ENCODE peak calls at places on chromosomes 6 and 20, in seven cellular contexts. One of them, this sample, is unnamed.

GRCh38 chr6:132320007-132320406 is 81.3 kb downstream of the MOXD1 start:
- DNase-seq in GM13976: no peak
- DNase-seq in foreskin fibroblast: peak; percentile 68
- DNase-seq in GM12865: peak; percentile 5
- DNase-seq in astrocyte of the cerebellum: no peak
- DNase-seq in CD4-positive, alpha-beta T cell: no peak
- DNase-seq in heart right ventricle: no peak
- DNase-seq in this sample: peak; percentile 42

GRCh38 chr20:15065794-15066193 is 728.4 kb upstream of the FLRT3 start:
- DNase-seq in GM13976: no peak
- DNase-seq in foreskin fibroblast: peak; percentile 63
- DNase-seq in GM12865: no peak
- DNase-seq in astrocyte of the cerebellum: no peak
- DNase-seq in CD4-positive, alpha-beta T cell: no peak
- DNase-seq in heart right ventricle: no peak
- DNase-seq in this sample: no peak

GRCh38 chr20:59835448-59836395 is 97.7 kb downstream of the SYCP2 start:
- DNase-seq in GM13976: peak; percentile 6
- DNase-seq in foreskin fibroblast: peak; percentile 56
- DNase-seq in GM12865: peak; percentile 26
- DNase-seq in astrocyte of the cerebellum: peak; percentile 4
- DNase-seq in CD4-positive, alpha-beta T cell: no peak
- DNase-seq in heart right ventricle: peak; percentile 36
- DNase-seq in this sample: no peak

GRCh38 chr6:166957087-166957804 is 896 bp upstream of the RNASET2 start:
- DNase-seq in GM13976: peak; percentile 69
- DNase-seq in foreskin fibroblast: peak; percentile 74
- DNase-seq in GM12865: peak; percentile 72
- DNase-seq in astrocyte of the cerebellum: no peak
- DNase-seq in CD4-positive, alpha-beta T cell: peak; percentile 52
- DNase-seq in heart right ventricle: peak; percentile 32
- DNase-seq in this sample: no peak

GRCh38 chr20:35398660-35399144 is 13.1 kb downstream of the UQCC1 start:
- DNase-seq in GM13976: no peak
- DNase-seq in foreskin fibroblast: peak; percentile 53
- DNase-seq in GM12865: no peak
- DNase-seq in astrocyte of the cerebellum: peak; percentile 53
- DNase-seq in CD4-positive, alpha-beta T cell: no peak
- DNase-seq in heart right ventricle: no peak
- DNase-seq in this sample: no peak

GRCh38 chr6:27471365-27472115 is 1.4 kb downstream of the ZNF184 start:
- DNase-seq in GM13976: no peak
- DNase-seq in foreskin fibroblast: no peak
- DNase-seq in GM12865: no peak
- DNase-seq in astrocyte of the cerebellum: no peak
- DNase-seq in CD4-positive, alpha-beta T cell: no peak
- DNase-seq in heart right ventricle: no peak
- DNase-seq in this sample: no peak

GRCh38 chr6:132812255-132812732 is 2.1 kb upstream of the RPS12 start:
- DNase-seq in GM13976: no peak
- DNase-seq in foreskin fibroblast: peak; percentile 67
- DNase-seq in GM12865: peak; percentile 27
- DNase-seq in astrocyte of the cerebellum: no peak
- DNase-seq in CD4-positive, alpha-beta T cell: no peak
- DNase-seq in heart right ventricle: no peak
- DNase-seq in this sample: peak; percentile 56

GRCh38 chr6:158051968-158052367 is 70.3 kb downstream of the SYNJ2 start:
- DNase-seq in GM13976: no peak
- DNase-seq in foreskin fibroblast: no peak
- DNase-seq in GM12865: no peak
- DNase-seq in astrocyte of the cerebellum: no peak
- DNase-seq in CD4-positive, alpha-beta T cell: no peak
- DNase-seq in heart right ventricle: no peak
- DNase-seq in this sample: no peak

GRCh38 chr6:24646771-24647170 is 780 bp upstream of the KIAA0319 start:
- DNase-seq in GM13976: no peak
- DNase-seq in foreskin fibroblast: peak; percentile 16
- DNase-seq in GM12865: no peak
- DNase-seq in astrocyte of the cerebellum: no peak
- DNase-seq in CD4-positive, alpha-beta T cell: no peak
- DNase-seq in heart right ventricle: no peak
- DNase-seq in this sample: peak; percentile 2

GRCh38 chr20:58777657-58778056 is 73.0 kb downstream of the GNAS-AS1 start:
- DNase-seq in GM13976: no peak
- DNase-seq in foreskin fibroblast: no peak
- DNase-seq in GM12865: no peak
- DNase-seq in astrocyte of the cerebellum: no peak
- DNase-seq in CD4-positive, alpha-beta T cell: no peak
- DNase-seq in heart right ventricle: no peak
- DNase-seq in this sample: no peak

GRCh38 chr6:41527721-41528408 is 18.3 kb upstream of the FOXP4 start:
- DNase-seq in GM13976: no peak
- DNase-seq in foreskin fibroblast: peak; percentile 55
- DNase-seq in GM12865: peak; percentile 36
- DNase-seq in astrocyte of the cerebellum: no peak
- DNase-seq in CD4-positive, alpha-beta T cell: no peak
- DNase-seq in heart right ventricle: no peak
- DNase-seq in this sample: no peak

GRCh38 chr6:106858653-106859092 is 115.9 kb downstream of the CD24 start:
- DNase-seq in GM13976: no peak
- DNase-seq in foreskin fibroblast: peak; percentile 62
- DNase-seq in GM12865: no peak
- DNase-seq in astrocyte of the cerebellum: no peak
- DNase-seq in CD4-positive, alpha-beta T cell: no peak
- DNase-seq in heart right ventricle: no peak
- DNase-seq in this sample: peak; percentile 28

GRCh38 chr20:8424010-8424409 is 291.9 kb downstream of the PLCB1 start:
- DNase-seq in GM13976: no peak
- DNase-seq in foreskin fibroblast: peak; percentile 55
- DNase-seq in GM12865: no peak
- DNase-seq in astrocyte of the cerebellum: no peak
- DNase-seq in CD4-positive, alpha-beta T cell: no peak
- DNase-seq in heart right ventricle: no peak
- DNase-seq in this sample: peak; percentile 48

GRCh38 chr20:53019464-53019863 is 47.3 kb downstream of the TSHZ2 start:
- DNase-seq in GM13976: no peak
- DNase-seq in foreskin fibroblast: no peak
- DNase-seq in GM12865: no peak
- DNase-seq in astrocyte of the cerebellum: no peak
- DNase-seq in CD4-positive, alpha-beta T cell: no peak
- DNase-seq in heart right ventricle: no peak
- DNase-seq in this sample: no peak

GRCh38 chr20:56249244-56249955 is 868 bp downstream of the MC3R start:
- DNase-seq in GM13976: peak; percentile 41
- DNase-seq in foreskin fibroblast: no peak
- DNase-seq in GM12865: peak; percentile 9
- DNase-seq in astrocyte of the cerebellum: no peak
- DNase-seq in CD4-positive, alpha-beta T cell: no peak
- DNase-seq in heart right ventricle: no peak
- DNase-seq in this sample: no peak

GRCh38 chr20:19974621-19975435 is 42.3 kb upstream of the NAA20 start:
- DNase-seq in GM13976: no peak
- DNase-seq in foreskin fibroblast: peak; percentile 96
- DNase-seq in GM12865: no peak
- DNase-seq in astrocyte of the cerebellum: peak; percentile 96
- DNase-seq in CD4-positive, alpha-beta T cell: no peak
- DNase-seq in heart right ventricle: peak; percentile 93
- DNase-seq in this sample: peak; percentile 95

GRCh38 chr6:2749972-2750600 is 636 bp downstream of the MYLK4 start:
- DNase-seq in GM13976: peak; percentile 48
- DNase-seq in foreskin fibroblast: peak; percentile 81
- DNase-seq in GM12865: peak; percentile 63
- DNase-seq in astrocyte of the cerebellum: no peak
- DNase-seq in CD4-positive, alpha-beta T cell: peak; percentile 55
- DNase-seq in heart right ventricle: peak; percentile 60
- DNase-seq in this sample: peak; percentile 35

GRCh38 chr20:37596890-37597539 is 69.3 kb upstream of the BLCAP start:
- DNase-seq in GM13976: no peak
- DNase-seq in foreskin fibroblast: no peak
- DNase-seq in GM12865: no peak
- DNase-seq in astrocyte of the cerebellum: no peak
- DNase-seq in CD4-positive, alpha-beta T cell: no peak
- DNase-seq in heart right ventricle: no peak
- DNase-seq in this sample: no peak

GRCh38 chr6:134204031-134204430 is 113.9 kb downstream of the SGK1 start:
- DNase-seq in GM13976: no peak
- DNase-seq in foreskin fibroblast: no peak
- DNase-seq in GM12865: no peak
- DNase-seq in astrocyte of the cerebellum: no peak
- DNase-seq in CD4-positive, alpha-beta T cell: no peak
- DNase-seq in heart right ventricle: no peak
- DNase-seq in this sample: no peak

GRCh38 chr20:50872562-50873288 is 58.5 kb downstream of the ADNP start:
- DNase-seq in GM13976: peak; percentile 22
- DNase-seq in foreskin fibroblast: no peak
- DNase-seq in GM12865: no peak
- DNase-seq in astrocyte of the cerebellum: no peak
- DNase-seq in CD4-positive, alpha-beta T cell: no peak
- DNase-seq in heart right ventricle: no peak
- DNase-seq in this sample: no peak

GRCh38 chr6:72675396-72675795 is 53.5 kb downstream of the KCNQ5 start:
- DNase-seq in GM13976: no peak
- DNase-seq in foreskin fibroblast: no peak
- DNase-seq in GM12865: no peak
- DNase-seq in astrocyte of the cerebellum: no peak
- DNase-seq in CD4-positive, alpha-beta T cell: no peak
- DNase-seq in heart right ventricle: no peak
- DNase-seq in this sample: peak; percentile 9

GRCh38 chr20:63345328-63346100 is 15.6 kb downstream of the CHRNA4 start:
- DNase-seq in GM13976: no peak
- DNase-seq in foreskin fibroblast: no peak
- DNase-seq in GM12865: no peak
- DNase-seq in astrocyte of the cerebellum: no peak
- DNase-seq in CD4-positive, alpha-beta T cell: no peak
- DNase-seq in heart right ventricle: peak; percentile 43
- DNase-seq in this sample: no peak

GRCh38 chr6:2626381-2626780 is 124.3 kb downstream of the MYLK4 start:
- DNase-seq in GM13976: no peak
- DNase-seq in foreskin fibroblast: no peak
- DNase-seq in GM12865: no peak
- DNase-seq in astrocyte of the cerebellum: peak; percentile 83
- DNase-seq in CD4-positive, alpha-beta T cell: no peak
- DNase-seq in heart right ventricle: no peak
- DNase-seq in this sample: no peak

DNA sequence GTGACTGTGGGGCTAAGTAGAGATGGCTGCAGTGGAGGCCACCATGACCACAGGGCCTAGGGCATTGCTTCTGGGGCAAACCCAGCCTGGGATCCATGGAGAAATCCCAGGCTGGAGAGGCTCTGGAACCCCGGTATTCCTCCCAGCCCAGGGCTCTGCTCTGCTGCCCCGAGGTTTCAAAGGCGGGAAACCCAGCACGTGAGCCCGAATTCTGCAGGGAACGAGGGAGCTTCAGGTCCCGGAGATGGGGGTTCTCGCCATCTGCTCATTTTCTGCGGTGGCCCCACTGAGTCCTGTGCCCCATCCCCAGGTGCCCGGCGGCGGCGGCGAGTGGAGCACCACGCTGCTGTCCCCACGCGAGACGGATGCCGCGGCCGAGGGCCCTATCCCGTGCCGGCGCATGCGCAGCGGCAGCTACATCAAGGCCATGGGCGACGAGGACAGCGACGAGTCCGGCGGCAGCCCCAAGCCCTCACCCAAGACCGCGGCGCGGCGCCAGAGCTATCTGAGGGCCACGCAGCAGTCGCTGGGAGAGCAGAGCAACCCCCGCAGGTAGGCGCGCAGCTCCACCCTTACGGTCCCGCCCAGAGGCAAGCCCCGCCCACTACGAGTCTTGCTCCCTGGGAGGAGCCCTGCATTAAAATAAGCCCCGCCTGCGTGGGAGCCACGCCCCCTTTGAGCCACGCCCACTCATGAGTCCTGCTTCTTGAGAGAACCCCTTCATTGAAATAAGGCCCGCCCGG is 105.3 kb upstream of the MYL9 start:
- DNase-seq in GM13976: peak; percentile 81
- DNase-seq in foreskin fibroblast: peak; percentile 81
- DNase-seq in GM12865: peak; percentile 74
- DNase-seq in astrocyte of the cerebellum: no peak
- DNase-seq in CD4-positive, alpha-beta T cell: peak; percentile 86
- DNase-seq in heart right ventricle: peak; percentile 51
- DNase-seq in this sample: no peak
- TF ChIP-seq CTCF in GM13976: no peak
- TF ChIP-seq CTCF in foreskin fibroblast: no peak
- TF ChIP-seq CTCF in GM12865: no peak
- TF ChIP-seq CTCF in astrocyte of the cerebellum: no peak
- TF ChIP-seq CTCF in CD4-positive, alpha-beta T cell: no peak
- TF ChIP-seq CTCF in heart right ventricle: no peak
- TF ChIP-seq CTCF in this sample: no peak

DNA sequence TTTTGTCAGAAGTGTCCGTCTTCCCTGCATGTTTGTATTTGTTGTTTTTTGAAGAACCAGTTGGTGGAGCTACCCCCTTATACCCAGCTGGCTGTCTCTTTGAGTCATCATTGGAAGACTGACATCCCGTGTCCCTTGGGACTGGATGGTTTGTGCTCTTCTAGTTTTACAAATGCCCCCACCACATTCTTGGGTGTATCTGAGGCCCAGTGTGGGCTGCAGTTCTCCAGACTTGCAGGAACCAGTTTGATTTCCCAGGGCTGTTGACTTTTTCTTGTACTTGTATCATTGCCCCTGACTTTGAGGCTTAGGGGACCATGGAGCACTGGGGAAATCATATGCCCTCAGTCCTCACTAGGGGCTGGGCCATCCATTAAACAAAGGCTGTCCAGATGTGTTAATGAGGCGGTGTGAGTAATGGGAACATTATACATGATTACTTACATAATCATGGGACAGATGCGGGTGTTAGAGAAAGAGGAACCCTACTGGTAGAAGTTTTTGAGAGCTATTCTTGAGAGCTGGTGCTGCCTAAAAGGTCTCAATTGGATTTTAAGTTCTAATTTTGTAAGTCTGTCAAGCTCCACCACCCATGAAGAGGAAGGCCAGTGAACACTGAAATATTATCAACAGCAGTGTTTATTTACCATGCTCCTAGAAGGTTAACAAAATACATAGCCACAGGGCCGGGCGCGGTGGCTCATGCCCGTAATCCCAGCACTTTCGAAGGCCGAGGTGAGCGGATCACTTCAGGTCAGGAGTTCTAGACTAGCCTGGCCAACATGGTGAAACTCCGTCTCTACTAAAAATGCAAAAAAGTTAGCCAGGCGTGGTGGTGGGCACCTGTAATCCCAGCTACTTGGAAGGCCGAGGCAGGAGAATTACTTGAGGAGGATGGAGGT is 8.5 kb downstream of the JARID2 start:
- DNase-seq in GM13976: no peak
- DNase-seq in foreskin fibroblast: no peak
- DNase-seq in GM12865: peak; percentile 86
- DNase-seq in astrocyte of the cerebellum: no peak
- DNase-seq in CD4-positive, alpha-beta T cell: no peak
- DNase-seq in heart right ventricle: no peak
- DNase-seq in this sample: no peak
- TF ChIP-seq CTCF in GM13976: no peak
- TF ChIP-seq CTCF in foreskin fibroblast: no peak
- TF ChIP-seq CTCF in GM12865: peak; percentile 29
- TF ChIP-seq CTCF in astrocyte of the cerebellum: no peak
- TF ChIP-seq CTCF in CD4-positive, alpha-beta T cell: no peak
- TF ChIP-seq CTCF in heart right ventricle: no peak
- TF ChIP-seq CTCF in this sample: peak; percentile 26

GRCh38 chr6:7624781-7625710 is 35.0 kb downstream of the SNRNP48 start:
- DNase-seq in GM13976: no peak
- DNase-seq in foreskin fibroblast: no peak
- DNase-seq in GM12865: no peak
- DNase-seq in astrocyte of the cerebellum: no peak
- DNase-seq in CD4-positive, alpha-beta T cell: no peak
- DNase-seq in heart right ventricle: no peak
- DNase-seq in this sample: no peak
- TF ChIP-seq CTCF in GM13976: no peak
- TF ChIP-seq CTCF in foreskin fibroblast: no peak
- TF ChIP-seq CTCF in GM12865: no peak
- TF ChIP-seq CTCF in astrocyte of the cerebellum: no peak
- TF ChIP-seq CTCF in CD4-positive, alpha-beta T cell: no peak
- TF ChIP-seq CTCF in heart right ventricle: no peak
- TF ChIP-seq CTCF in this sample: no peak

GRCh38 chr6:112877134-112878100 is 530.3 kb downstream of the RFPL4B start:
- DNase-seq in GM13976: no peak
- DNase-seq in foreskin fibroblast: peak; percentile 91
- DNase-seq in GM12865: no peak
- DNase-seq in astrocyte of the cerebellum: peak; percentile 86
- DNase-seq in CD4-positive, alpha-beta T cell: no peak
- DNase-seq in heart right ventricle: no peak
- DNase-seq in this sample: peak; percentile 81
- TF ChIP-seq CTCF in GM13976: no peak
- TF ChIP-seq CTCF in foreskin fibroblast: no peak
- TF ChIP-seq CTCF in GM12865: no peak
- TF ChIP-seq CTCF in astrocyte of the cerebellum: peak; percentile 5
- TF ChIP-seq CTCF in CD4-positive, alpha-beta T cell: no peak
- TF ChIP-seq CTCF in heart right ventricle: no peak
- TF ChIP-seq CTCF in this sample: peak; percentile 61

This sample was measured in HFFc6.